ENCODE peak calls at places on chromosomes 3 and 15, in eight cellular contexts. U is heart right ventricle; O is H9; C is MCF 10A; K is retinal pigment epithelial cell; E is GM04503; X is kidney tubule cell; G is stimulated activated CD8-positive, alpha-beta memory T cell treated with anti-CD3 and anti-CD28 coated beads, Interleukin-7, amount 100 ng/mL, for 4 hours. I is an unnamed sample.
A peak's percentile ranks its signal among the peaks of the same experiment; 100 is the strongest.

GRCh38 chr15:58212909-58213526 is 74.8 kb downstream of the AQP9 start:
- DNase-seq in E (no peak), U (no peak), K (no peak), X (peak; percentile 63), C (peak; percentile 50), G (no peak), O (no peak), I (no peak)

GRCh38 chr3:78893161-78893560 is 874.6 kb downstream of the ROBO1 start:
- DNase-seq in O (no peak), U (no peak), G (no peak), E (no peak), K (no peak), X (no peak), C (no peak), I (no peak)

GRCh38 chr3:159458010-159458409 is 530.6 kb upstream of the IL12A start:
- DNase-seq in K (peak; percentile 87), O (peak; percentile 35), G (no peak), E (peak; percentile 93), U (no peak), C (peak; percentile 85), X (peak; percentile 99), I (peak; percentile 61)

GRCh38 chr15:64566629-64567427 is 106.5 kb downstream of the ZNF609 start:
- DNase-seq in C (no peak), X (peak; percentile 36), E (no peak), K (no peak), O (no peak), G (no peak), U (no peak), I (no peak)

GRCh38 chr3:71070497-71071465 is 512.7 kb downstream of the FOXP1 start:
- DNase-seq in E (no peak), G (no peak), K (no peak), X (peak; percentile 47), C (no peak), U (no peak), O (no peak), I (no peak)

GRCh38 chr3:108153451-108153981 is 62.7 kb upstream of the CD47 start:
- DNase-seq in G (peak; percentile 24), X (peak; percentile 92), O (peak; percentile 70), C (peak; percentile 78), K (no peak), U (no peak), E (no peak), I (peak; percentile 84)

GRCh38 chr3:44678480-44679116 is 30.1 kb downstream of the ZNF35 start:
- DNase-seq in X (no peak), U (no peak), K (no peak), O (no peak), C (no peak), G (no peak), E (no peak), I (no peak)

GRCh38 chr15:40340740-40341400 is at the start of gene CCDC9B:
- DNase-seq in X (peak; percentile 88), G (no peak), E (peak; percentile 71), O (no peak), C (peak; percentile 95), U (peak; percentile 93), K (peak; percentile 86), I (no peak)

GRCh38 chr3:72659609-72660008 is 188.6 kb downstream of the SHQ1 start:
- DNase-seq in G (no peak), O (no peak), U (no peak), E (no peak), X (peak; percentile 22), K (no peak), C (no peak), I (no peak)

GRCh38 chr3:174936590-174936989 is 77.5 kb downstream of the NAALADL2 start:
- DNase-seq in E (no peak), K (no peak), G (no peak), X (no peak), U (no peak), O (no peak), C (no peak), I (no peak)

GRCh38 chr3:195906865-195907729 is 1.3 kb downstream of the TNK2 start:
- DNase-seq in U (no peak), G (peak; percentile 69), O (no peak), E (no peak), X (no peak), K (no peak), C (no peak), I (peak; percentile 77)

GRCh38 chr3:58161435-58162398 is 49.1 kb downstream of the DNASE1L3 start:
- DNase-seq in G (no peak), E (peak; percentile 79), K (peak; percentile 78), U (peak; percentile 60), C (peak; percentile 99), X (peak; percentile 97), O (no peak), I (no peak)

GRCh38 chr3:8856721-8857120 is 87.3 kb upstream of the OXTR start:
- DNase-seq in K (no peak), G (no peak), O (no peak), U (no peak), C (no peak), X (no peak), E (peak; percentile 78), I (no peak)